ENCODE peak calls at places on chromosomes 4 and X, in five cellular contexts. One of them, this sample, is unnamed.

GRCh38 chr4:7020856-7021255 is 22.3 kb upstream of the TADA2B start:
- DNase-seq in pancreas: no peak
- DNase-seq in heart right ventricle: no peak
- DNase-seq in lower lobe of right lung: no peak
- DNase-seq in tibial nerve: no peak
- DNase-seq in this sample: no peak

GRCh38 chr4:79650794-79651431 is 242.9 kb upstream of the GK2 start:
- DNase-seq in pancreas: no peak
- DNase-seq in heart right ventricle: no peak
- DNase-seq in lower lobe of right lung: no peak
- DNase-seq in tibial nerve: no peak
- DNase-seq in this sample: peak; percentile 26

GRCh38 chrX:108163333-108164082 is 71.9 kb downstream of the ATG4A start:
- DNase-seq in pancreas: no peak
- DNase-seq in heart right ventricle: no peak
- DNase-seq in lower lobe of right lung: no peak
- DNase-seq in tibial nerve: no peak
- DNase-seq in this sample: no peak

GRCh38 chr4:30718021-30718888 is 1.9 kb upstream of the PCDH7 start:
- DNase-seq in pancreas: peak; percentile 15
- DNase-seq in heart right ventricle: peak; percentile 47
- DNase-seq in lower lobe of right lung: no peak
- DNase-seq in tibial nerve: no peak
- DNase-seq in this sample: no peak

GRCh38 chrX:119465555-119465954 is 2.7 kb upstream of the SLC25A5 start:
- DNase-seq in pancreas: no peak
- DNase-seq in heart right ventricle: no peak
- DNase-seq in lower lobe of right lung: no peak
- DNase-seq in tibial nerve: no peak
- DNase-seq in this sample: no peak

GRCh38 chr4:149896428-149896827 is 80.8 kb upstream of the IQCM start:
- DNase-seq in pancreas: no peak
- DNase-seq in heart right ventricle: no peak
- DNase-seq in lower lobe of right lung: no peak
- DNase-seq in tibial nerve: no peak
- DNase-seq in this sample: no peak

GRCh38 chrX:103585421-103586313 is at the start of gene TCEAL4:
- DNase-seq in pancreas: peak; percentile 54
- DNase-seq in heart right ventricle: peak; percentile 54
- DNase-seq in lower lobe of right lung: peak; percentile 74
- DNase-seq in tibial nerve: peak; percentile 45
- DNase-seq in this sample: no peak

GRCh38 chrX:155694649-155695048 is 81.9 kb upstream of the TMLHE start:
- DNase-seq in pancreas: no peak
- DNase-seq in heart right ventricle: no peak
- DNase-seq in lower lobe of right lung: no peak
- DNase-seq in tibial nerve: no peak
- DNase-seq in this sample: no peak

GRCh38 chr4:128565565-128566186 is 243.8 kb upstream of the JADE1 start:
- DNase-seq in pancreas: peak; percentile 64
- DNase-seq in heart right ventricle: peak; percentile 39
- DNase-seq in lower lobe of right lung: no peak
- DNase-seq in tibial nerve: no peak
- DNase-seq in this sample: no peak

GRCh38 chrX:17590892-17591740 is 146.2 kb upstream of the SCML1 start:
- DNase-seq in pancreas: peak; percentile 39
- DNase-seq in heart right ventricle: peak; percentile 27
- DNase-seq in lower lobe of right lung: peak; percentile 48
- DNase-seq in tibial nerve: peak; percentile 29
- DNase-seq in this sample: no peak

GRCh38 chr4:55184600-55185523 is 59.5 kb upstream of the KDR start:
- DNase-seq in pancreas: no peak
- DNase-seq in heart right ventricle: no peak
- DNase-seq in lower lobe of right lung: no peak
- DNase-seq in tibial nerve: no peak
- DNase-seq in this sample: peak; percentile 52

GRCh38 chrX:24294619-24295018 is 19.2 kb downstream of the SUPT20HL2 start:
- DNase-seq in pancreas: no peak
- DNase-seq in heart right ventricle: no peak
- DNase-seq in lower lobe of right lung: no peak
- DNase-seq in tibial nerve: no peak
- DNase-seq in this sample: no peak

GRCh38 chrX:16213970-16214369 is 46.7 kb downstream of the MAGEB17 start:
- DNase-seq in pancreas: no peak
- DNase-seq in heart right ventricle: no peak
- DNase-seq in lower lobe of right lung: no peak
- DNase-seq in tibial nerve: no peak
- DNase-seq in this sample: no peak

GRCh38 chrX:104130808-104131207 is 18.5 kb downstream of the ZCCHC18 start:
- DNase-seq in pancreas: no peak
- DNase-seq in heart right ventricle: no peak
- DNase-seq in lower lobe of right lung: no peak
- DNase-seq in tibial nerve: no peak
- DNase-seq in this sample: no peak

GRCh38 chr4:121950680-121951569 is 935 bp downstream of the TRPC3 start:
- DNase-seq in pancreas: peak; percentile 33
- DNase-seq in heart right ventricle: peak; percentile 18
- DNase-seq in lower lobe of right lung: peak; percentile 55
- DNase-seq in tibial nerve: no peak
- DNase-seq in this sample: no peak

GRCh38 chrX:109345866-109346265 is 136.0 kb downstream of the GUCY2F start:
- DNase-seq in pancreas: no peak
- DNase-seq in heart right ventricle: no peak
- DNase-seq in lower lobe of right lung: no peak
- DNase-seq in tibial nerve: no peak
- DNase-seq in this sample: no peak

GRCh38 chrX:4484266-4484665 is 770.8 kb upstream of the PRKX start:
- DNase-seq in pancreas: no peak
- DNase-seq in heart right ventricle: no peak
- DNase-seq in lower lobe of right lung: no peak
- DNase-seq in tibial nerve: no peak
- DNase-seq in this sample: no peak

GRCh38 chr4:69994782-69995181 is 984 bp upstream of the STATH start:
- DNase-seq in pancreas: no peak
- DNase-seq in heart right ventricle: no peak
- DNase-seq in lower lobe of right lung: no peak
- DNase-seq in tibial nerve: no peak
- DNase-seq in this sample: no peak

GRCh38 chr4:1530356-1530755 is 124.1 kb upstream of the NKX1-1 start:
- DNase-seq in pancreas: no peak
- DNase-seq in heart right ventricle: peak; percentile 0
- DNase-seq in lower lobe of right lung: peak; percentile 35
- DNase-seq in tibial nerve: no peak
- DNase-seq in this sample: no peak

GRCh38 chrX:63282077-63282476 is 69.1 kb downstream of the SPIN4 start:
- DNase-seq in pancreas: no peak
- DNase-seq in heart right ventricle: no peak
- DNase-seq in lower lobe of right lung: no peak
- DNase-seq in tibial nerve: no peak
- DNase-seq in this sample: no peak

GRCh38 chr4:73751830-73752229 is 11.5 kb downstream of the CXCL8 start:
- DNase-seq in pancreas: no peak
- DNase-seq in heart right ventricle: no peak
- DNase-seq in lower lobe of right lung: no peak
- DNase-seq in tibial nerve: no peak
- DNase-seq in this sample: no peak

GRCh38 chrX:38262715-38263620 is 42.3 kb upstream of the SRPX start:
- DNase-seq in pancreas: no peak
- DNase-seq in heart right ventricle: no peak
- DNase-seq in lower lobe of right lung: no peak
- DNase-seq in tibial nerve: no peak
- DNase-seq in this sample: no peak

GRCh38 chr4:40307627-40308497 is 27.3 kb upstream of the CHRNA9 start:
- DNase-seq in pancreas: no peak
- DNase-seq in heart right ventricle: peak; percentile 13
- DNase-seq in lower lobe of right lung: no peak
- DNase-seq in tibial nerve: no peak
- DNase-seq in this sample: no peak

GRCh38 chr4:70969076-70969475 is 24.4 kb upstream of the DCK start:
- DNase-seq in pancreas: no peak
- DNase-seq in heart right ventricle: no peak
- DNase-seq in lower lobe of right lung: no peak
- DNase-seq in tibial nerve: no peak
- DNase-seq in this sample: no peak

GRCh38 chr4:20020049-20020448 is 231.7 kb upstream of the SLIT2 start:
- DNase-seq in pancreas: no peak
- DNase-seq in heart right ventricle: no peak
- DNase-seq in lower lobe of right lung: no peak
- DNase-seq in tibial nerve: no peak
- DNase-seq in this sample: no peak

GRCh38 chrX:1582686-1583437 is 8.5 kb upstream of the AKAP17A start:
- DNase-seq in pancreas: no peak
- DNase-seq in heart right ventricle: no peak
- DNase-seq in lower lobe of right lung: no peak
- DNase-seq in tibial nerve: no peak
- DNase-seq in this sample: no peak

GRCh38 chr4:2058264-2059033 is 678 bp upstream of the NAT8L start:
- DNase-seq in pancreas: peak; percentile 41
- DNase-seq in heart right ventricle: peak; percentile 11
- DNase-seq in lower lobe of right lung: peak; percentile 42
- DNase-seq in tibial nerve: no peak
- DNase-seq in this sample: no peak

GRCh38 chrX:155896512-155896911 is 15.4 kb downstream of the VAMP7 start:
- DNase-seq in pancreas: no peak
- DNase-seq in heart right ventricle: no peak
- DNase-seq in lower lobe of right lung: no peak
- DNase-seq in tibial nerve: no peak
- DNase-seq in this sample: no peak

GRCh38 chr4:84456157-84456556 is 42.9 kb downstream of the NKX6-1 start:
- DNase-seq in pancreas: no peak
- DNase-seq in heart right ventricle: no peak
- DNase-seq in lower lobe of right lung: no peak
- DNase-seq in tibial nerve: no peak
- DNase-seq in this sample: no peak

GRCh38 chr4:141501931-141502330 is 134.5 kb upstream of the IL15 start:
- DNase-seq in pancreas: no peak
- DNase-seq in heart right ventricle: no peak
- DNase-seq in lower lobe of right lung: no peak
- DNase-seq in tibial nerve: no peak
- DNase-seq in this sample: no peak

GRCh38 chr4:32010221-32010620 is 1290.1 kb downstream of the PCDH7 start:
- DNase-seq in pancreas: no peak
- DNase-seq in heart right ventricle: no peak
- DNase-seq in lower lobe of right lung: no peak
- DNase-seq in tibial nerve: no peak
- DNase-seq in this sample: no peak

GRCh38 chr4:25441519-25442117 is 64.6 kb downstream of the ANAPC4 start:
- DNase-seq in pancreas: peak; percentile 45
- DNase-seq in heart right ventricle: peak; percentile 27
- DNase-seq in lower lobe of right lung: peak; percentile 63
- DNase-seq in tibial nerve: no peak
- DNase-seq in this sample: no peak

DNA sequence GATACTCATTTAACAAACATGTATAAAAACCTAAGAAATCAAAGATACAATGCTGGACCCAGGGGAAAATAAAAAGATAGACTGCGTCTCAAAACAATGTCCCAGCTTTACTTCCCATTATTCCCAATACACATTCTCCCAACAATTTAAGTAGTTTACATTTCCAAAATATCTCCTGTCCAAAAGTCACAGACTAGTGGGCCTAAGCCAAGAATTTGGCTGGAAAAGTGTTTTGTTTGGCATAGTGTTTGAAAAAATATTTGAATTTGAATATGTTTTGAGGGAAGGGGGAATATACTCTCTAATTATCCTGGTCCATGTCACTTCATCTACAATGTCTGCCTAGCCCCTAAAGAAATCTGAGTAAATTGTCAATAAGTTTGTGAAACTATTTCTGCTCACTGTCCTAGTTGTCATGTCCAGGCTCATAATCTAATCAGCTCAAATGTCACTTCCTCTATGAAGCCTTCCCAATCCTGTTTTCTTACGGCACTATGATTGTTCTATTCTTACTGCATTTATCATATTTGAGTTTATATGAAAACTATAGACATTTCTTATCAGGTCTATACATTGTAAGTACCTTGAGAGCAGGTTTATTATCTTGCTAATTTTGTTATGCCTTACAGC is 74.4 kb downstream of the SEC24D start:
- DNase-seq in pancreas: no peak
- DNase-seq in heart right ventricle: no peak
- DNase-seq in lower lobe of right lung: no peak
- DNase-seq in tibial nerve: no peak
- DNase-seq in this sample: no peak
- H3K36me3 ChIP-seq in pancreas: peaks cover 3% of the 10 kb centered on the region
- H3K36me3 ChIP-seq in heart right ventricle: peaks cover 44% of the 10 kb centered on the region
- H3K36me3 ChIP-seq in lower lobe of right lung: peaks cover 51% of the 10 kb centered on the region
- H3K36me3 ChIP-seq in tibial nerve: no peaks in the 10 kb centered on the region
- H3K36me3 ChIP-seq in this sample: no peaks in the 10 kb centered on the region

GRCh38 chr4:170270628-170271027 is 180.9 kb upstream of the AADAT start:
- DNase-seq in pancreas: no peak
- DNase-seq in heart right ventricle: no peak
- DNase-seq in lower lobe of right lung: no peak
- DNase-seq in tibial nerve: no peak
- DNase-seq in this sample: no peak
- H3K9me3 ChIP-seq in pancreas: no peaks in the 10 kb centered on the region
- H3K9me3 ChIP-seq in heart right ventricle: no peaks in the 10 kb centered on the region
- H3K9me3 ChIP-seq in lower lobe of right lung: no peaks in the 10 kb centered on the region
- H3K9me3 ChIP-seq in tibial nerve: no peaks in the 10 kb centered on the region
- H3K9me3 ChIP-seq in this sample: no peaks in the 10 kb centered on the region

GRCh38 chrX:53556868-53557267 is 122.7 kb upstream of the HSD17B10 start:
- DNase-seq in pancreas: no peak
- DNase-seq in heart right ventricle: no peak
- DNase-seq in lower lobe of right lung: no peak
- DNase-seq in tibial nerve: no peak
- DNase-seq in this sample: no peak

GRCh38 chrX:53563324-53563723 is 123.2 kb downstream of the HUWE1 start:
- DNase-seq in pancreas: no peak
- DNase-seq in heart right ventricle: no peak
- DNase-seq in lower lobe of right lung: no peak
- DNase-seq in tibial nerve: no peak
- DNase-seq in this sample: no peak

GRCh38 chrX:53558646-53559045 is 124.5 kb upstream of the HSD17B10 start:
- DNase-seq in pancreas: no peak
- DNase-seq in heart right ventricle: no peak
- DNase-seq in lower lobe of right lung: no peak
- DNase-seq in tibial nerve: no peak
- DNase-seq in this sample: no peak

GRCh38 chrX:53561912-53562311 is 124.6 kb downstream of the HUWE1 start:
- DNase-seq in pancreas: no peak
- DNase-seq in heart right ventricle: no peak
- DNase-seq in lower lobe of right lung: no peak
- DNase-seq in tibial nerve: no peak
- DNase-seq in this sample: no peak
- H3K36me3 ChIP-seq in pancreas: peaks cover 12% of the 10 kb centered on the region
- H3K36me3 ChIP-seq in heart right ventricle: peaks cover 100% of the 10 kb centered on the region
- H3K36me3 ChIP-seq in lower lobe of right lung: peaks cover 98% of the 10 kb centered on the region
- H3K36me3 ChIP-seq in tibial nerve: peaks cover 5% of the 10 kb centered on the region
- H3K36me3 ChIP-seq in this sample: peaks cover 20% of the 10 kb centered on the region

DNA sequence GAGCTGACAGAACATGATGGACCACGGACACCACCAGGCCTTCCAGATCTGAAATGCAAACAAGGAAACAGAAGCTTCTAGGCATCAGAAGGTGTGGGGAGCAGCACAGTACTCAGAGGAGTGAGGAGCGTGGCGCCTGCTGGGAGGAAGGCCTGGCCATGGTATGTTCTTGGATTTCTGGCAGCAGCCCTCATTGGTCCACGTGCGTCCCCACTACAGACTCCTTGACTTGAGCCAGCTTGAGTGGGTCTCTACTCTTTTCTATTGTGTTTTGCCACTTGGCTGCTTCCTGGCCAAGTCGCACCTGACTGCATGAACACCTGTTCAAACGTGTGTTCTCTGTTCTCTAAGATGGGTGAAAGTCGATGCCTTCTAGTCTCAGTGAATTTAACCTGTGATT is 18.0 kb downstream of the ZNF275 start:
- DNase-seq in pancreas: no peak
- DNase-seq in heart right ventricle: no peak
- DNase-seq in lower lobe of right lung: no peak
- DNase-seq in tibial nerve: no peak
- DNase-seq in this sample: no peak
- H3K9me3 ChIP-seq in pancreas: no peaks in the 10 kb centered on the region
- H3K9me3 ChIP-seq in heart right ventricle: no peaks in the 10 kb centered on the region
- H3K9me3 ChIP-seq in lower lobe of right lung: no peaks in the 10 kb centered on the region
- H3K9me3 ChIP-seq in tibial nerve: no peaks in the 10 kb centered on the region
- H3K9me3 ChIP-seq in this sample: peaks cover 2% of the 10 kb centered on the region